ENCODE peak calls at places on chromosomes 12 and 14, in eight cellular contexts. P is neuronal stem cell, T is WERI-Rb-1, Y is fibroblast of lung, N is psoas muscle, R is suprapubic skin, V is IMR-90, A is Karpas-422. M is an unnamed sample.

GRCh38 chr12:56257491-56258067 is 605 bp downstream of the ANKRD52 start:
- DNase-seq in T (peak), V (peak), P (peak), A (no peak), N (no peak), R (no peak), Y (peak), M (no peak)

GRCh38 chr14:85566603-85567002 is 36.7 kb downstream of the FLRT2 start:
- DNase-seq in N (no peak), A (no peak), R (no peak), V (peak), P (no peak), Y (peak), T (no peak), M (peak)

GRCh38 chr12:124829708-124830304 is 33.9 kb downstream of the SCARB1 start:
- DNase-seq in V (no peak), Y (no peak), P (no peak), N (no peak), T (no peak), R (no peak), A (no peak), M (no peak)

GRCh38 chr12:120290541-120291312 is 976 bp downstream of the RNU4-2 start:
- DNase-seq in P (no peak), A (no peak), N (no peak), R (peak), Y (no peak), V (no peak), T (peak), M (no peak)

GRCh38 chr12:125890983-125891382 is 825.7 kb downstream of the AACS start:
- DNase-seq in R (no peak), V (no peak), T (no peak), P (no peak), Y (peak), N (no peak), A (no peak), M (no peak)

GRCh38 chr12:42473130-42473529 is 116.4 kb downstream of the PRICKLE1 start:
- DNase-seq in N (no peak), P (no peak), T (no peak), Y (peak), V (peak), R (no peak), A (no peak), M (no peak)

GRCh38 chr12:29153231-29153630 is 4.2 kb downstream of the FAR2 start:
- DNase-seq in T (no peak), P (no peak), R (no peak), Y (no peak), N (no peak), V (no peak), A (no peak), M (no peak)

GRCh38 chr12:47834199-47835016 is 14.7 kb upstream of the HDAC7 start:
- DNase-seq in Y (no peak), T (no peak), P (no peak), R (no peak), V (no peak), A (peak), N (no peak), M (no peak)

GRCh38 chr12:18045446-18046001 is 44.5 kb downstream of the RERGL start:
- DNase-seq in N (no peak), V (no peak), Y (no peak), R (no peak), P (no peak), A (no peak), T (no peak), M (no peak)

GRCh38 chr12:75982974-75983660 is 48.5 kb downstream of the PHLDA1 start:
- DNase-seq in P (no peak), Y (no peak), N (no peak), V (no peak), T (no peak), R (no peak), A (peak), M (no peak)

GRCh38 chr12:98595152-98595988 is 1.9 kb downstream of the SLC25A3 start:
- DNase-seq in N (no peak), Y (peak), T (no peak), A (peak), R (no peak), P (no peak), V (peak), M (peak)

DNA sequence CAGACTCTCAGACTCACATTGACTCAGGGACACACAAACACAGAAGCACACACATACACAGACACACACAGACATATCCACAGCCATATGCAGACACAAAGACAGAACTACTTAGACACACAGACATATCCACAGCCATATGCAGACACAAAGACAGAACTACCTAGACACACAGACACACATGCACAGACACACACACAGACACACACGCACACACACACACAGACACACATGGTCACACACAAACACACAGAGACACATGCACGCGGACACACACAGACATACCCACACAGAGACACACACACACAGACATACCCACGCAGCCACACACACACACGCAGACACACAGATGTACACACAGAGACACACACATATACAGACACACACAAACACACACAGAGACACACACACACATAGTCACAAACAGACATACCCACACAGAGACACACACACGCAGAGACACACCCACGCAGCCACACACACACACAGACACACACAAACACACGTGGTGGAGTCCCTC is 25.7 kb downstream of the SERPINA1 start:
- DNase-seq in V (no peak), N (no peak), Y (no peak), A (no peak), P (no peak), T (no peak), R (no peak), M (no peak)
- H3K27ac ChIP-seq in V (no peak), N (no peak), Y (no peak), A (no peak), P (no peak), T (no peak), R (no peak), M (no peak)

GRCh38 chr14:95498622-95499353 is 17.7 kb downstream of the SYNE3 start:
- DNase-seq in P (no peak), V (peak), T (no peak), N (no peak), A (no peak), Y (no peak), R (no peak), M (no peak)
- H3K27ac ChIP-seq in P (no peak), V (no peak), T (no peak), N (no peak), A (no peak), Y (no peak), R (peak), M (no peak)

GRCh38 chr12:51975196-51975595 is 23.7 kb downstream of the ACVR1B start:
- DNase-seq in A (no peak), Y (no peak), R (no peak), P (no peak), N (no peak), V (no peak), T (no peak), M (no peak)

GRCh38 chr12:51974646-51975045 is 23.1 kb downstream of the ACVR1B start:
- DNase-seq in V (no peak), Y (no peak), T (no peak), P (no peak), A (no peak), R (no peak), N (no peak), M (no peak)

GRCh38 chr12:51973560-51973959 is 22.1 kb downstream of the ACVR1B start:
- DNase-seq in V (peak), T (no peak), R (no peak), Y (no peak), A (no peak), N (no peak), P (no peak), M (no peak)

GRCh38 chr12:51977320-51977753 is 25.8 kb downstream of the ACVR1B start:
- DNase-seq in Y (peak), R (no peak), P (no peak), N (no peak), T (no peak), V (no peak), A (no peak), M (no peak)

GRCh38 chr12:51976376-51977160 is 25.1 kb downstream of the ACVR1B start:
- DNase-seq in T (no peak), A (no peak), R (no peak), Y (peak), P (no peak), N (no peak), V (peak), M (no peak)
- H3K27ac ChIP-seq in T (no peak), A (no peak), R (no peak), Y (no peak), P (no peak), N (no peak), V (no peak), M (no peak)

GRCh38 chr14:68934034-68934433 is 45.1 kb downstream of the ACTN1 start:
- DNase-seq in R (no peak), A (no peak), Y (no peak), V (peak), N (no peak), T (no peak), P (no peak), M (no peak)
- H3K27ac ChIP-seq in R (peak), A (no peak), Y (no peak), V (peak), N (no peak), T (no peak), P (no peak), M (no peak)

GRCh38 chr12:107271523-107271922 is 178.2 kb upstream of the CRY1 start:
- DNase-seq in A (no peak), P (no peak), Y (no peak), R (no peak), N (no peak), T (no peak), V (no peak), M (no peak)
- H3K27ac ChIP-seq in A (no peak), P (no peak), Y (no peak), R (no peak), N (no peak), T (no peak), V (no peak), M (no peak)

GRCh38 chr14:52948836-52949235 is 2.0 kb downstream of the FERMT2 start:
- DNase-seq in V (no peak), N (no peak), T (no peak), R (no peak), P (no peak), A (no peak), Y (no peak), M (no peak)

GRCh38 chr14:52950898-52951729 is at the start of gene FERMT2:
- DNase-seq in P (peak), V (peak), R (peak), T (peak), Y (peak), A (no peak), N (peak), M (peak)

GRCh38 chr14:52950410-52950897 is 396 bp downstream of the FERMT2 start:
- DNase-seq in T (peak), R (peak), Y (no peak), P (peak), V (peak), N (peak), A (no peak), M (peak)

GRCh38 chr14:52949249-52949648 is 1.6 kb downstream of the FERMT2 start:
- DNase-seq in N (no peak), A (no peak), R (no peak), V (no peak), T (no peak), Y (no peak), P (no peak), M (no peak)

DNA sequence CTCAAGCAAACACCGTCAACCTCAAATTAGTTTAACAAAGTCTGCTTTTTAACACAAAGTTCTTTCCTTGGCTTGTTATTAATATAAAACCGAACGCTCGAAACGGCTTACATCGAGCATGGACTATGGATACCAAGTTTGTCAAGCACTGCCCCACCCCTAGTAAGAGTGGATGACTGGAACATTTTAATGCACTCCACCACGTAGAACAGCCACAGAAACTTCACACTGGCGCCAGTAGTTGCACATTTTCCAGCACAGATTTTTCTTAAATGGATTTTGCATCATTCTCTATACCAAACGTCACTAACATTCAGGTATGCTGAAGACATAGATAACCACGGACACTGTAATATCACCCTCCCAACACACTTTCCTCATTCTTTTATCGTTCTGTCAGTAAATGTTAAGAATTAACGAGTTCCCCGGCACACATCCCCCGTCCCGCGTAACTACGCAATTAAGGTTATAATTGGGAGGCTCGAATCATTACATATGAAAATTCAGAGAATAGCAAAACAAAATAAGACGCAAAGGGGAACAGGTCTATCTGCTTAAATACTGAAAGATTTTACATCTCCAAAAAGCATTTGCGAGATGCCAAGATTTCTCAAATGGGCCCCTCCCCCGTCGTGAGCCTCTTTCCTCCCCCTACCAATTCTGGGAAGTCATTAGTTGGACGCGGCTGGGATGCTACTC is 990 bp downstream of the FERMT2 start:
- DNase-seq in T (no peak), R (no peak), V (peak), P (no peak), Y (peak), N (no peak), A (no peak), M (peak)
- H3K27ac ChIP-seq in T (peak), R (peak), V (peak), P (peak), Y (peak), N (peak), A (no peak), M (peak)

M was measured in foreskin keratinocyte.